ENCODE peak calls at places on chromosome 18, in ten cellular contexts. Q is memory B cell; O is thyroid gland; Y is activated CD8-positive, alpha-beta memory T cell treated with anti-CD3 and anti-CD28 coated beads for 1 hour; G is lower leg skin; J is tibial nerve; H is osteoblast; F is T-helper 1 cell; D is left colon; E is naive thymus-derived CD8-positive, alpha-beta T cell. T is an unnamed sample.

GRCh38 chr18:58396144-58396543 is 232.7 kb downstream of the ALPK2 start:
- DNase-seq in Q (no peak), O (no peak), Y (no peak), G (no peak), J (no peak), H (no peak), F (no peak), D (no peak), E (no peak), T (no peak)

GRCh38 chr18:70332694-70333093 is 43.8 kb downstream of the SOCS6 start:
- DNase-seq in Q (no peak), O (no peak), Y (no peak), G (no peak), J (no peak), H (no peak), F (no peak), D (no peak), E (no peak), T (peak; percentile 34)

GRCh38 chr18:53544926-53545325 is 679.5 kb downstream of the MBD2 start:
- DNase-seq in Q (no peak), O (no peak), Y (no peak), G (no peak), J (no peak), H (no peak), F (no peak), D (no peak), E (no peak), T (no peak)

GRCh38 chr18:47930086-47930843 is at the start of gene SMAD2:
- DNase-seq in Q (peak; percentile 58), O (peak; percentile 89), Y (peak; percentile 58), G (peak; percentile 97), J (peak; percentile 70), H (peak; percentile 80), F (peak; percentile 67), D (peak; percentile 83), E (peak; percentile 76), T (peak; percentile 31)

GRCh38 chr18:45321520-45321919 is 293.8 kb upstream of the SLC14A2 start:
- DNase-seq in Q (no peak), O (no peak), Y (no peak), G (no peak), J (no peak), H (no peak), F (no peak), D (no peak), E (no peak), T (no peak)

GRCh38 chr18:12947355-12948054 is at the start of gene SEH1L:
- DNase-seq in Q (peak; percentile 98), O (peak; percentile 99), Y (peak; percentile 99), G (peak; percentile 100), J (peak; percentile 98), H (peak; percentile 99), F (peak; percentile 99), D (peak; percentile 99), E (peak; percentile 99), T (peak; percentile 94)

GRCh38 chr18:32907656-32908441 is 135.0 kb upstream of the KLHL14 start:
- DNase-seq in Q (no peak), O (peak; percentile 36), Y (no peak), G (no peak), J (no peak), H (no peak), F (no peak), D (no peak), E (no peak), T (no peak)

GRCh38 chr18:36702398-36703010 is 126.3 kb downstream of the TPGS2 start:
- DNase-seq in Q (no peak), O (no peak), Y (no peak), G (peak; percentile 91), J (peak; percentile 57), H (no peak), F (no peak), D (no peak), E (no peak), T (no peak)

GRCh38 chr18:58364867-58365533 is 263.9 kb downstream of the ALPK2 start:
- DNase-seq in Q (no peak), O (no peak), Y (no peak), G (no peak), J (no peak), H (peak; percentile 76), F (no peak), D (no peak), E (no peak), T (peak; percentile 69)

GRCh38 chr18:59300676-59301285 is 17.7 kb downstream of the CPLX4 start:
- DNase-seq in Q (no peak), O (no peak), Y (no peak), G (no peak), J (no peak), H (peak; percentile 11), F (no peak), D (no peak), E (no peak), T (no peak)

GRCh38 chr18:72107647-72108046 is 436.5 kb downstream of the CBLN2 start:
- DNase-seq in Q (no peak), O (no peak), Y (no peak), G (no peak), J (no peak), H (peak; percentile 56), F (no peak), D (no peak), E (no peak), T (no peak)

GRCh38 chr18:45839415-45840395 is 14.2 kb downstream of the SIGLEC15 start:
- DNase-seq in Q (no peak), O (peak; percentile 37), Y (no peak), G (no peak), J (no peak), H (peak; percentile 96), F (no peak), D (no peak), E (no peak), T (peak; percentile 74)

GRCh38 chr18:75066223-75066622 is 142.7 kb downstream of the PTGR3 start:
- DNase-seq in Q (no peak), O (no peak), Y (no peak), G (peak; percentile 59), J (no peak), H (no peak), F (no peak), D (no peak), E (no peak), T (no peak)

GRCh38 chr18:34224423-34225217 is at the start of gene NOL4:
- DNase-seq in Q (no peak), O (peak; percentile 97), Y (no peak), G (peak; percentile 81), J (no peak), H (peak; percentile 69), F (no peak), D (peak; percentile 61), E (no peak), T (no peak)

GRCh38 chr18:9380571-9381390 is 46.2 kb downstream of the TWSG1 start:
- DNase-seq in Q (no peak), O (no peak), Y (no peak), G (no peak), J (no peak), H (peak; percentile 66), F (no peak), D (no peak), E (no peak), T (peak; percentile 4)

GRCh38 chr18:24270937-24271380 is 126.7 kb downstream of the OSBPL1A start:
- DNase-seq in Q (no peak), O (peak; percentile 35), Y (no peak), G (no peak), J (peak; percentile 6), H (peak; percentile 81), F (no peak), D (no peak), E (no peak), T (peak; percentile 24)

GRCh38 chr18:57845468-57846103 is 42.5 kb upstream of the ATP8B1 start:
- DNase-seq in Q (no peak), O (no peak), Y (no peak), G (no peak), J (no peak), H (no peak), F (no peak), D (no peak), E (no peak), T (no peak)

GRCh38 chr18:70249118-70249517 is 39.7 kb upstream of the SOCS6 start:
- DNase-seq in Q (no peak), O (no peak), Y (no peak), G (no peak), J (no peak), H (peak; percentile 76), F (no peak), D (no peak), E (no peak), T (peak; percentile 29)

GRCh38 chr18:8635087-8635486 is 25.9 kb downstream of the RAB12 start:
- DNase-seq in Q (no peak), O (no peak), Y (no peak), G (no peak), J (no peak), H (peak; percentile 75), F (no peak), D (no peak), E (no peak), T (no peak)

GRCh38 chr18:76584414-76585310 is 89.6 kb upstream of the ZNF516 start:
- DNase-seq in Q (no peak), O (no peak), Y (no peak), G (peak; percentile 29), J (no peak), H (no peak), F (no peak), D (no peak), E (no peak), T (no peak)

GRCh38 chr18:35326695-35327387 is 17.4 kb downstream of the ZNF24 start:
- DNase-seq in Q (no peak), O (no peak), Y (no peak), G (no peak), J (no peak), H (no peak), F (no peak), D (no peak), E (no peak), T (no peak)

GRCh38 chr18:30034818-30035217 is 1007.7 kb downstream of the DSC3 start:
- DNase-seq in Q (no peak), O (no peak), Y (no peak), G (no peak), J (no peak), H (no peak), F (no peak), D (no peak), E (no peak), T (no peak)

GRCh38 chr18:10771053-10771709 is 245.4 kb downstream of the NAPG start:
- DNase-seq in Q (no peak), O (no peak), Y (no peak), G (no peak), J (no peak), H (no peak), F (no peak), D (no peak), E (no peak), T (no peak)

GRCh38 chr18:58418361-58418760 is 210.5 kb downstream of the ALPK2 start:
- DNase-seq in Q (no peak), O (no peak), Y (no peak), G (no peak), J (no peak), H (no peak), F (no peak), D (no peak), E (no peak), T (no peak)

GRCh38 chr18:61549411-61549810 is 216.2 kb downstream of the CDH20 start:
- DNase-seq in Q (no peak), O (no peak), Y (no peak), G (no peak), J (no peak), H (no peak), F (no peak), D (no peak), E (no peak), T (no peak)

GRCh38 chr18:5294113-5294617 is 1.4 kb downstream of the ZBTB14 start:
- DNase-seq in Q (no peak), O (peak; percentile 80), Y (no peak), G (peak; percentile 89), J (no peak), H (peak; percentile 58), F (no peak), D (peak; percentile 68), E (no peak), T (no peak)

GRCh38 chr18:24875761-24876160 is 415.3 kb downstream of the HRH4 start:
- DNase-seq in Q (no peak), O (no peak), Y (no peak), G (no peak), J (no peak), H (no peak), F (no peak), D (no peak), E (no peak), T (no peak)

GRCh38 chr18:12645751-12646203 is 12.1 kb downstream of the SPIRE1 start:
- DNase-seq in Q (no peak), O (peak; percentile 79), Y (no peak), G (no peak), J (no peak), H (no peak), F (no peak), D (no peak), E (no peak), T (no peak)

T was measured in HFFc6.